ENCODE peak calls at places on chromosomes 1 and 21, in seven cellular contexts. C is sigmoid colon, A is HCT116, Z is Peyer's patch, T is A549, M is esophagus squamous epithelium, Q is spleen. B is an unnamed sample.

GRCh38 chr1:3015269-3015635 is 6.0 kb upstream of the ACTRT2 start:
- DNase-seq in T (no peak), M (no peak), Q (peak; percentile 41), Z (no peak), C (peak; percentile 53), A (no peak), B (no peak)

GRCh38 chr21:44955141-44955802 is 15.4 kb downstream of the SLX9 start:
- DNase-seq in Z (no peak), Q (peak; percentile 71), C (no peak), M (no peak), T (no peak), A (no peak), B (no peak)

GRCh38 chr1:229874150-229874549 is 192.9 kb upstream of the GALNT2 start:
- DNase-seq in T (peak; percentile 28), Z (no peak), Q (no peak), M (no peak), C (no peak), A (no peak), B (no peak)

GRCh38 chr1:44947060-44947773 is 39.2 kb downstream of the EIF2B3 start:
- DNase-seq in A (no peak), T (no peak), Q (no peak), Z (no peak), M (no peak), C (no peak), B (peak; percentile 58)

GRCh38 chr1:234773936-234774677 is 164.1 kb upstream of the IRF2BP2 start:
- DNase-seq in T (no peak), Z (no peak), M (no peak), A (no peak), C (no peak), Q (no peak), B (no peak)

GRCh38 chr1:38990746-38991637 is at the start of gene AKIRIN1:
- DNase-seq in Z (peak; percentile 100), T (peak; percentile 95), M (peak; percentile 75), A (peak; percentile 86), Q (peak; percentile 100), C (peak; percentile 99), B (peak; percentile 98)

GRCh38 chr1:15261155-15262002 is 14.4 kb downstream of the FHAD1 start:
- DNase-seq in M (no peak), Z (peak; percentile 70), A (peak; percentile 57), T (peak; percentile 24), C (peak; percentile 71), Q (no peak), B (peak; percentile 88)

GRCh38 chr1:214364335-214364734 is 83.4 kb downstream of the SMYD2 start:
- DNase-seq in A (no peak), M (no peak), C (no peak), Q (no peak), Z (no peak), T (no peak), B (no peak)

GRCh38 chr1:44377925-44378784 is 23.1 kb upstream of the ERI3 start:
- DNase-seq in T (peak; percentile 46), C (no peak), Q (no peak), M (no peak), Z (no peak), A (peak; percentile 32), B (peak; percentile 54)

GRCh38 chr1:203148579-203148978 is 21.1 kb downstream of the ADORA1 start:
- DNase-seq in C (no peak), T (no peak), Z (no peak), A (no peak), Q (no peak), M (no peak), B (no peak)

GRCh38 chr1:157116735-157117103 is 17.1 kb upstream of the ETV3L start:
- DNase-seq in A (no peak), Q (no peak), T (no peak), Z (no peak), C (no peak), M (no peak), B (no peak)

GRCh38 chr1:45328680-45329079 is 2.0 kb downstream of the HPDL start:
- DNase-seq in C (no peak), T (no peak), Z (no peak), Q (no peak), M (no peak), A (no peak), B (no peak)

GRCh38 chr1:1985375-1986050 is 18.1 kb downstream of the CFAP74 start:
- DNase-seq in M (no peak), Q (no peak), A (no peak), T (no peak), Z (no peak), C (no peak), B (no peak)

GRCh38 chr1:206905295-206906164 is 8.3 kb downstream of the IL24 start:
- DNase-seq in Q (peak; percentile 51), C (no peak), Z (no peak), T (peak; percentile 77), A (peak; percentile 31), M (no peak), B (no peak)

GRCh38 chr1:98555814-98556213 is 105.7 kb upstream of the SNX7 start:
- DNase-seq in C (no peak), Q (no peak), Z (no peak), M (no peak), A (no peak), T (no peak), B (no peak)

GRCh38 chr1:163758977-163759670 is 437.4 kb downstream of the NUF2 start:
- DNase-seq in C (no peak), Q (no peak), T (no peak), Z (no peak), A (no peak), M (no peak), B (no peak)

GRCh38 chr1:47478090-47478489 is 40.2 kb downstream of the FOXD2 start:
- DNase-seq in T (peak; percentile 85), M (no peak), Q (no peak), Z (peak; percentile 57), C (no peak), A (no peak), B (peak; percentile 25)

GRCh38 chr1:168987923-168988322 is 118.6 kb upstream of the ATP1B1 start:
- DNase-seq in M (no peak), C (no peak), T (no peak), A (no peak), Q (no peak), Z (no peak), B (no peak)

GRCh38 chr1:92859400-92860039 is 27.7 kb downstream of the RPL5 start:
- DNase-seq in A (no peak), Z (no peak), Q (no peak), C (no peak), M (no peak), T (no peak), B (no peak)
- H3K4me3 ChIP-seq in A (no peak overlapping the region), Z (no peak overlapping the region), Q (no peak overlapping the region), C (peak overlapping the region; percentile 38), M (no peak overlapping the region), T (no peak overlapping the region), B (no peak overlapping the region)

GRCh38 chr1:151829352-151830046 is 2.1 kb downstream of the RORC start:
- DNase-seq in A (no peak), T (no peak), C (no peak), Z (no peak), Q (no peak), M (no peak), B (no peak)
- H3K27ac ChIP-seq in A (no peak overlapping the region), T (no peak overlapping the region), C (no peak overlapping the region), Z (no peak overlapping the region), Q (peak overlapping the region; percentile 65), M (no peak overlapping the region), B (no peak overlapping the region)

GRCh38 chr1:225921734-225922709 is 2.0 kb downstream of the PYCR2 start:
- DNase-seq in Q (no peak), M (no peak), A (no peak), T (no peak), C (no peak), Z (no peak), B (no peak)

GRCh38 chr1:225923381-225923691 is 714 bp downstream of the PYCR2 start:
- DNase-seq in Q (peak; percentile 48), A (no peak), Z (peak; percentile 66), C (no peak), M (no peak), T (no peak), B (no peak)

GRCh38 chr1:225926551-225927113 is 2.6 kb upstream of the PYCR2 start:
- DNase-seq in M (no peak), T (no peak), Q (peak; percentile 20), Z (no peak), C (no peak), A (no peak), B (no peak)

GRCh38 chr1:225919906-225920305 is 4.1 kb downstream of the PYCR2 start:
- DNase-seq in M (no peak), T (no peak), Z (no peak), A (no peak), Q (no peak), C (peak; percentile 92), B (peak; percentile 85)

DNA sequence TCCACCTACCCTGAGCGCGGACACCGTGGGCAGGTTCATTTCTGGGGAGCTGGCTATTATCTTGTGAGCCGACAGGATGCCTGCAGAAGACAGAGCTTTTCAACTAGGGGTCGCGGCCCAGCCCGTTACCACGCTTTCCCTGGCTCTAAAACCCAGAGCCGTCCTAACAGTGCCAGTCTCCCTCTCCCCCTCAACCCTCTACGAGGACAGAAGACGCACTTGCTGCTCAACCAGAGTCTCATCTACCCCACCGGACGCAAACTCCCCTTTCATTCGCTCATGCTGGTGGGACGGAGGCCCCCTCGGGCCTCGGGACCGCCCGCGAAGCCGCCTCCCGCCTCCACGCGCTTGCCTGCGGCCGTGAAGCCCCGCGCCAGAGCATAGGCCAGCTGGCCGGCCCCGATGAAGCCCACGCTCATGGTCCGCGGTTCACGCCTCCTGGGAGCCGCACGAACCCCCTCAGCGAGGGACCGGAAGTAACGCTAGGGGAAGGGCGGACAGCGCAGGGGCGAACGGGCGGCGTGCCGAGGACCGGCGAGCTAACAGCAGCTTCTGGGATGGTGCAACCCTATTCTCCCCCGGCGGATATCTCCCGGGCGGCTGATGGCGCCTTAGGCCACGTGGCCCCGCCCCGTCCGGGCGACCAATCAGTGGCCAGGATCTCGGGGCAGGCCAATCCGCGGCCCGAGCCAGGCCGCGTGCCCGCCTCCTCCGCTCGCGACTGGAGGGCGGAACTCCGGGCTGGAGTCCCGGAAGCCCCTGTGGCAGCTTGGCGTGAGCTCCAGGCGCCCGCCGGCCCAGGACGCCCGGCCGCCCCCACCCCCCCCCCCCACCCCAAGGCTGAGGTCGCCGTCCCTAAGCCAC is at the start of gene PYCR2:
- DNase-seq in C (peak; percentile 98), Q (peak; percentile 97), A (peak; percentile 90), M (peak; percentile 70), T (peak; percentile 95), Z (peak; percentile 97), B (peak; percentile 95)
- TF ChIP-seq POLR2A in C (peak; percentile 73), Q (no peak), A (peak; percentile 78), M (peak; percentile 93), T (peak; percentile 94), Z (peak; percentile 90), B (peak; percentile 88)

GRCh38 chr1:205141236-205142104 is 19.7 kb upstream of the RBBP5 start:
- DNase-seq in M (peak; percentile 5), Q (peak; percentile 79), C (peak; percentile 82), T (peak; percentile 83), Z (peak; percentile 67), A (peak; percentile 71), B (peak; percentile 78)
- H3K4me3 ChIP-seq in M (no peak overlapping the region), Q (no peak overlapping the region), C (no peak overlapping the region), T (no peak overlapping the region), Z (no peak overlapping the region), A (no peak overlapping the region), B (no peak overlapping the region)

B was measured in adrenal gland.